ENCODE peak calls at places on chromosomes 5 and 9, in eight cellular contexts. One of them, this sample, is unnamed.

GRCh38 chr9:25396828-25397227 is 281.4 kb downstream of the TUSC1 start:
- DNase-seq in fibroblast of lung: no peak
- DNase-seq in foreskin fibroblast: no peak
- DNase-seq in mesothelial cell of epicardium: no peak
- DNase-seq in heart right ventricle: no peak
- DNase-seq in sigmoid colon: no peak
- DNase-seq in endothelial cell: no peak
- DNase-seq in LNCaP clone FGC: no peak
- DNase-seq in this sample: no peak

GRCh38 chr9:106716820-106717219 is 146.1 kb upstream of the ZNF462 start:
- DNase-seq in foreskin fibroblast: no peak
- DNase-seq in LNCaP clone FGC: no peak
- DNase-seq in fibroblast of lung: peak; percentile 14
- DNase-seq in sigmoid colon: no peak
- DNase-seq in mesothelial cell of epicardium: no peak
- DNase-seq in endothelial cell: no peak
- DNase-seq in heart right ventricle: no peak
- DNase-seq in this sample: no peak

GRCh38 chr9:91948423-91949292 is 1.4 kb downstream of the ROR2 start:
- DNase-seq in mesothelial cell of epicardium: peak; percentile 79
- DNase-seq in LNCaP clone FGC: peak; percentile 17
- DNase-seq in endothelial cell: peak; percentile 61
- DNase-seq in heart right ventricle: no peak
- DNase-seq in sigmoid colon: peak; percentile 92
- DNase-seq in fibroblast of lung: peak; percentile 37
- DNase-seq in foreskin fibroblast: no peak
- DNase-seq in this sample: peak; percentile 79

GRCh38 chr5:170632985-170633234 is 129.1 kb downstream of the KCNIP1 start:
- DNase-seq in foreskin fibroblast: no peak
- DNase-seq in mesothelial cell of epicardium: peak; percentile 91
- DNase-seq in LNCaP clone FGC: no peak
- DNase-seq in endothelial cell: peak; percentile 90
- DNase-seq in heart right ventricle: peak; percentile 60
- DNase-seq in sigmoid colon: peak; percentile 87
- DNase-seq in fibroblast of lung: no peak
- DNase-seq in this sample: peak; percentile 88

GRCh38 chr9:97980479-97980803 is 2.7 kb upstream of the ANP32B start:
- DNase-seq in mesothelial cell of epicardium: no peak
- DNase-seq in foreskin fibroblast: no peak
- DNase-seq in endothelial cell: no peak
- DNase-seq in sigmoid colon: peak; percentile 83
- DNase-seq in heart right ventricle: peak; percentile 48
- DNase-seq in fibroblast of lung: no peak
- DNase-seq in LNCaP clone FGC: no peak
- DNase-seq in this sample: no peak

GRCh38 chr5:38367410-38367809 is 109.1 kb downstream of the EGFLAM start:
- DNase-seq in endothelial cell: peak; percentile 34
- DNase-seq in foreskin fibroblast: no peak
- DNase-seq in heart right ventricle: no peak
- DNase-seq in LNCaP clone FGC: no peak
- DNase-seq in sigmoid colon: no peak
- DNase-seq in fibroblast of lung: no peak
- DNase-seq in mesothelial cell of epicardium: no peak
- DNase-seq in this sample: no peak

GRCh38 chr9:128213746-128214497 is 10.7 kb downstream of the DNM1 start:
- DNase-seq in endothelial cell: no peak
- DNase-seq in fibroblast of lung: no peak
- DNase-seq in LNCaP clone FGC: no peak
- DNase-seq in heart right ventricle: no peak
- DNase-seq in foreskin fibroblast: no peak
- DNase-seq in mesothelial cell of epicardium: no peak
- DNase-seq in sigmoid colon: no peak
- DNase-seq in this sample: no peak

GRCh38 chr5:146620031-146620662 is 104.2 kb upstream of the GPR151 start:
- DNase-seq in sigmoid colon: no peak
- DNase-seq in heart right ventricle: no peak
- DNase-seq in mesothelial cell of epicardium: no peak
- DNase-seq in LNCaP clone FGC: no peak
- DNase-seq in endothelial cell: no peak
- DNase-seq in fibroblast of lung: no peak
- DNase-seq in foreskin fibroblast: no peak
- DNase-seq in this sample: no peak

GRCh38 chr5:99054972-99055371 is 126.2 kb upstream of the CHD1 start:
- DNase-seq in endothelial cell: no peak
- DNase-seq in mesothelial cell of epicardium: no peak
- DNase-seq in LNCaP clone FGC: no peak
- DNase-seq in fibroblast of lung: no peak
- DNase-seq in foreskin fibroblast: no peak
- DNase-seq in sigmoid colon: no peak
- DNase-seq in heart right ventricle: no peak
- DNase-seq in this sample: no peak

GRCh38 chr9:116008278-116008677 is 145.3 kb upstream of the PAPPA start:
- DNase-seq in endothelial cell: no peak
- DNase-seq in foreskin fibroblast: peak; percentile 18
- DNase-seq in sigmoid colon: no peak
- DNase-seq in heart right ventricle: no peak
- DNase-seq in fibroblast of lung: peak; percentile 71
- DNase-seq in LNCaP clone FGC: no peak
- DNase-seq in mesothelial cell of epicardium: no peak
- DNase-seq in this sample: no peak

GRCh38 chr5:111585291-111585690 is 73.0 kb upstream of the STARD4 start:
- DNase-seq in mesothelial cell of epicardium: no peak
- DNase-seq in heart right ventricle: no peak
- DNase-seq in endothelial cell: no peak
- DNase-seq in fibroblast of lung: peak; percentile 69
- DNase-seq in foreskin fibroblast: no peak
- DNase-seq in LNCaP clone FGC: no peak
- DNase-seq in sigmoid colon: no peak
- DNase-seq in this sample: no peak

GRCh38 chr5:97906135-97906534 is 723.1 kb upstream of the RIOK2 start:
- DNase-seq in LNCaP clone FGC: no peak
- DNase-seq in foreskin fibroblast: no peak
- DNase-seq in mesothelial cell of epicardium: no peak
- DNase-seq in heart right ventricle: no peak
- DNase-seq in fibroblast of lung: no peak
- DNase-seq in endothelial cell: no peak
- DNase-seq in sigmoid colon: no peak
- DNase-seq in this sample: no peak

GRCh38 chr9:35675732-35676392 is 2.1 kb downstream of the CA9 start:
- DNase-seq in endothelial cell: peak; percentile 81
- DNase-seq in LNCaP clone FGC: no peak
- DNase-seq in foreskin fibroblast: no peak
- DNase-seq in fibroblast of lung: no peak
- DNase-seq in heart right ventricle: peak; percentile 49
- DNase-seq in sigmoid colon: no peak
- DNase-seq in mesothelial cell of epicardium: peak; percentile 87
- DNase-seq in this sample: peak; percentile 91

GRCh38 chr5:138610468-138611294 is 35.5 kb upstream of the HSPA9 start:
- DNase-seq in endothelial cell: peak; percentile 23
- DNase-seq in LNCaP clone FGC: no peak
- DNase-seq in fibroblast of lung: peak; percentile 18
- DNase-seq in foreskin fibroblast: no peak
- DNase-seq in heart right ventricle: peak; percentile 17
- DNase-seq in mesothelial cell of epicardium: no peak
- DNase-seq in sigmoid colon: peak; percentile 65
- DNase-seq in this sample: peak; percentile 42

GRCh38 chr5:138606378-138606777 is 31.2 kb upstream of the HSPA9 start:
- DNase-seq in endothelial cell: no peak
- DNase-seq in fibroblast of lung: no peak
- DNase-seq in heart right ventricle: no peak
- DNase-seq in sigmoid colon: peak; percentile 22
- DNase-seq in foreskin fibroblast: no peak
- DNase-seq in mesothelial cell of epicardium: no peak
- DNase-seq in LNCaP clone FGC: no peak
- DNase-seq in this sample: no peak

GRCh38 chr5:138615461-138615860 is 40.3 kb upstream of the HSPA9 start:
- DNase-seq in fibroblast of lung: no peak
- DNase-seq in mesothelial cell of epicardium: no peak
- DNase-seq in foreskin fibroblast: no peak
- DNase-seq in heart right ventricle: no peak
- DNase-seq in endothelial cell: no peak
- DNase-seq in sigmoid colon: no peak
- DNase-seq in LNCaP clone FGC: no peak
- DNase-seq in this sample: no peak

GRCh38 chr5:138616508-138616907 is 41.3 kb upstream of the HSPA9 start:
- DNase-seq in LNCaP clone FGC: no peak
- DNase-seq in fibroblast of lung: no peak
- DNase-seq in endothelial cell: no peak
- DNase-seq in heart right ventricle: no peak
- DNase-seq in sigmoid colon: no peak
- DNase-seq in foreskin fibroblast: no peak
- DNase-seq in mesothelial cell of epicardium: no peak
- DNase-seq in this sample: no peak

GRCh38 chr5:138611295-138612220 is 36.4 kb upstream of the HSPA9 start:
- DNase-seq in LNCaP clone FGC: no peak
- DNase-seq in mesothelial cell of epicardium: peak; percentile 50
- DNase-seq in foreskin fibroblast: no peak
- DNase-seq in sigmoid colon: peak; percentile 66
- DNase-seq in heart right ventricle: no peak
- DNase-seq in fibroblast of lung: peak; percentile 4
- DNase-seq in endothelial cell: peak; percentile 32
- DNase-seq in this sample: peak; percentile 56
- TF ChIP-seq CTCF in LNCaP clone FGC: no peak
- TF ChIP-seq CTCF in mesothelial cell of epicardium: no peak
- TF ChIP-seq CTCF in foreskin fibroblast: no peak
- TF ChIP-seq CTCF in sigmoid colon: no peak
- TF ChIP-seq CTCF in heart right ventricle: no peak
- TF ChIP-seq CTCF in fibroblast of lung: no peak
- TF ChIP-seq CTCF in endothelial cell: no peak
- TF ChIP-seq CTCF in this sample: no peak

GRCh38 chr9:131181091-131181681 is 55.8 kb downstream of the NUP214 start:
- DNase-seq in foreskin fibroblast: no peak
- DNase-seq in fibroblast of lung: no peak
- DNase-seq in endothelial cell: no peak
- DNase-seq in mesothelial cell of epicardium: no peak
- DNase-seq in sigmoid colon: no peak
- DNase-seq in heart right ventricle: no peak
- DNase-seq in LNCaP clone FGC: no peak
- DNase-seq in this sample: no peak
- TF ChIP-seq CTCF in foreskin fibroblast: no peak
- TF ChIP-seq CTCF in fibroblast of lung: no peak
- TF ChIP-seq CTCF in endothelial cell: peak; percentile 70
- TF ChIP-seq CTCF in mesothelial cell of epicardium: peak; percentile 64
- TF ChIP-seq CTCF in sigmoid colon: no peak
- TF ChIP-seq CTCF in heart right ventricle: no peak
- TF ChIP-seq CTCF in LNCaP clone FGC: no peak
- TF ChIP-seq CTCF in this sample: peak; percentile 67

GRCh38 chr9:134385873-134386370 is 59.7 kb downstream of the RXRA start:
- DNase-seq in fibroblast of lung: no peak
- DNase-seq in endothelial cell: no peak
- DNase-seq in sigmoid colon: no peak
- DNase-seq in foreskin fibroblast: no peak
- DNase-seq in mesothelial cell of epicardium: no peak
- DNase-seq in heart right ventricle: no peak
- DNase-seq in LNCaP clone FGC: no peak
- DNase-seq in this sample: no peak

GRCh38 chr9:134383148-134383547 is 56.9 kb downstream of the RXRA start:
- DNase-seq in fibroblast of lung: no peak
- DNase-seq in foreskin fibroblast: no peak
- DNase-seq in endothelial cell: no peak
- DNase-seq in mesothelial cell of epicardium: no peak
- DNase-seq in LNCaP clone FGC: no peak
- DNase-seq in heart right ventricle: no peak
- DNase-seq in sigmoid colon: no peak
- DNase-seq in this sample: no peak

GRCh38 chr9:134382733-134383132 is 56.5 kb downstream of the RXRA start:
- DNase-seq in fibroblast of lung: no peak
- DNase-seq in foreskin fibroblast: no peak
- DNase-seq in endothelial cell: no peak
- DNase-seq in mesothelial cell of epicardium: no peak
- DNase-seq in heart right ventricle: no peak
- DNase-seq in sigmoid colon: no peak
- DNase-seq in LNCaP clone FGC: no peak
- DNase-seq in this sample: no peak

GRCh38 chr9:134386951-134387831 is 60.9 kb downstream of the RXRA start:
- DNase-seq in fibroblast of lung: no peak
- DNase-seq in heart right ventricle: peak; percentile 73
- DNase-seq in endothelial cell: no peak
- DNase-seq in sigmoid colon: peak; percentile 95
- DNase-seq in mesothelial cell of epicardium: no peak
- DNase-seq in foreskin fibroblast: peak; percentile 19
- DNase-seq in LNCaP clone FGC: peak; percentile 64
- DNase-seq in this sample: no peak

DNA sequence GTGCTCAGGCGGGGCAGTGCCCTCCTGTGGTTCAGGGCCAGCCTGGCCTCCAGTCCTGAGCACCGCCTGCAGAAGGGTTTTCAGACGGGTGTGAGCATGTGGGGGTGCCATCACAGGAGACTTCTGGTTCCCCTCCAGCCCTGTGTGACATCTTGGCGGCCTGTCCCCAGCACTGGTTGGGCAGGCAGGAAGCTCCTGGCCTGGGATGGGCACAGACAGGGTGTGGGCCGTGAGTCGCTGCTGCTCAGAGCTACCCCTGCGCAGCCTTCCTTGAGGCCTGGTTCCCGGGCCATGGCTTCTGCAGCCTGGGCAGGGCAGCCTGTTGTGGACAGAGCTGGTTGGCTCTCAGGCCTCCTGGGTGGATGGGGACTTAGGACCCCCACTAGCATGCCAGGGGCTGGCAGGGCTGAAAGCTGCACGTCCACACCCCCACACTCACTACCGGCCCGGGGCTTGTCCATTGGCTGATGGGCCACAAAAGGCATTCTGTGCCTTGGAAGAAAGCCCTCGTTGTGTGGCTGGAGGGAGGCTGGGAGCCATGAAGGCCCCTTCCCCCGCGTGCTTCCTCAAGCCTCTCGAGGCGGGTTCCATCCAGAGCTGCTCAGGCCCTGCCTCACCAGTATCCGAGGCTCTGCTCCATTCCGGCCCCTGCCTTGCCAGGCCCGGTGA is 58.7 kb downstream of the RXRA start:
- DNase-seq in endothelial cell: no peak
- DNase-seq in LNCaP clone FGC: no peak
- DNase-seq in heart right ventricle: no peak
- DNase-seq in foreskin fibroblast: no peak
- DNase-seq in mesothelial cell of epicardium: no peak
- DNase-seq in sigmoid colon: no peak
- DNase-seq in fibroblast of lung: peak; percentile 40
- DNase-seq in this sample: no peak
- TF ChIP-seq CTCF in endothelial cell: no peak
- TF ChIP-seq CTCF in LNCaP clone FGC: no peak
- TF ChIP-seq CTCF in heart right ventricle: no peak
- TF ChIP-seq CTCF in foreskin fibroblast: no peak
- TF ChIP-seq CTCF in mesothelial cell of epicardium: no peak
- TF ChIP-seq CTCF in sigmoid colon: no peak
- TF ChIP-seq CTCF in fibroblast of lung: no peak
- TF ChIP-seq CTCF in this sample: no peak

DNA sequence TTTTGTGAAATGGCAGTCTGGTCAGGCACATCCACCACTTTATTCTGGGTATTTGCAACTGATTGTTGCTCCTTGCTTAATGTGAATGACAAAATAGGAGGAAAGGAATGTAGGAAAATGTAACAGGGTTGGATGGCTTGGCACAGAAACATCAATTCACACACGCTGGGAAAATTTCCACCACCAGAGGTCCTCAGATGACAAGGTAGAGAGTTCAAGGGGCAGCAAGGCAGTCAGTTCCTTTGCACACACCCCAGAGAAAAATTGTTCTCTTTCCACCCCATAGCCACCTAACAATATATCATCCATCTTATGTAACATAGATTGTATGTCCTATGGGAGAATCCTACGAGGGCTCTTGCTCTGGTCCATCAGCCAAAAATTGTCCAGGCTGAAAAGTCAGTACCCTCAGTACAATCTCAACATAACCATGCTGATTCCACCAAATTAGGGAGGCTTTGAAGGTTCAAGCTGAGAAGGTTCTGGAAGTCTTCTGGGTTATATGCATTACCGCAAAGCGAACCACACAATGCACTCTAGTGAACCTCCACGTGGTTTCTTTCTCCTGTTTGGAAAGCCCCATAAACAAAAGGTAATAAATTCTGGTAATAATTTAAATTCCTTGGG is 42.1 kb upstream of the AGXT2 start:
- DNase-seq in endothelial cell: peak; percentile 68
- DNase-seq in LNCaP clone FGC: peak; percentile 33
- DNase-seq in heart right ventricle: peak; percentile 23
- DNase-seq in foreskin fibroblast: peak; percentile 75
- DNase-seq in mesothelial cell of epicardium: peak; percentile 49
- DNase-seq in fibroblast of lung: peak; percentile 48
- DNase-seq in sigmoid colon: no peak
- DNase-seq in this sample: peak; percentile 65
- TF ChIP-seq CTCF in endothelial cell: peak; percentile 64
- TF ChIP-seq CTCF in LNCaP clone FGC: peak; percentile 82
- TF ChIP-seq CTCF in heart right ventricle: peak; percentile 69
- TF ChIP-seq CTCF in foreskin fibroblast: peak; percentile 78
- TF ChIP-seq CTCF in mesothelial cell of epicardium: peak; percentile 41
- TF ChIP-seq CTCF in fibroblast of lung: peak; percentile 96
- TF ChIP-seq CTCF in sigmoid colon: peak; percentile 62
- TF ChIP-seq CTCF in this sample: peak; percentile 67